ENCODE peak calls at places on chromosomes 2 and 18, in four cellular contexts. F is effector memory CD8-positive, alpha-beta T cell; S is cardiac septum; Z is T-helper 2 cell. C is an unnamed sample.
A peak's percentile ranks its signal among the peaks of the same experiment; 100 is the strongest.

GRCh38 chr18:34222396-34223163 is 2.1 kb downstream of the NOL4 start:
- DNase-seq in F (no peak), Z (no peak), S (no peak), C (no peak)

GRCh38 chr2:191869781-191870180 is 22.9 kb upstream of the CAVIN2 start:
- DNase-seq in S (no peak), F (no peak), Z (no peak), C (no peak)

GRCh38 chr2:59458862-59459261 is 1094.6 kb downstream of the BCL11A start:
- DNase-seq in S (no peak), Z (no peak), F (no peak), C (no peak)

GRCh38 chr2:32360416-32360815 is 3.6 kb downstream of the BIRC6 start:
- DNase-seq in S (no peak), F (no peak), Z (no peak), C (no peak)

GRCh38 chr2:46923011-46923669 is 7.5 kb upstream of the MCFD2 start:
- DNase-seq in Z (no peak), S (no peak), F (no peak), C (no peak)

GRCh38 chr2:119808516-119809147 is 48.9 kb downstream of the PTPN4 start:
- DNase-seq in Z (no peak), F (no peak), S (no peak), C (no peak)

GRCh38 chr2:54964271-54964670 is 86.0 kb downstream of the RTN4 start:
- DNase-seq in Z (no peak), S (no peak), F (no peak), C (no peak)

GRCh38 chr2:10271946-10272345 is 30.8 kb upstream of the HPCAL1 start:
- DNase-seq in S (peak; percentile 70), Z (no peak), F (no peak), C (no peak)

GRCh38 chr2:159093496-159093895 is 125.1 kb downstream of the TANC1 start:
- DNase-seq in F (no peak), Z (no peak), S (no peak), C (no peak)

GRCh38 chr2:41040782-41041181 is 588.9 kb upstream of the SLC8A1 start:
- DNase-seq in Z (no peak), F (no peak), S (no peak), C (no peak)

GRCh38 chr18:11502368-11502767 is 107.0 kb upstream of the SLC35G4 start:
- DNase-seq in S (no peak), Z (no peak), F (no peak), C (no peak)

GRCh38 chr2:29923110-29923721 is 1.8 kb upstream of the ALK start:
- DNase-seq in F (peak; percentile 14), Z (peak; percentile 16), S (no peak), C (no peak)

GRCh38 chr2:205411558-205411957 is 270.7 kb upstream of the NRP2 start:
- DNase-seq in F (no peak), S (no peak), Z (no peak), C (no peak)

C was measured in T-helper 22 cell.